ENCODE peak calls at places on chromosomes 13 and 19, in six cellular contexts. D, U, N, P, E and W are unnamed samples. For H3K36me3 and H3K4me1, the result is how much of the 10 kb centered on the place peaks cover.

GRCh38 chr13:67438465-67438864 is 208.3 kb upstream of the PCDH9 start:
- DNase-seq in D (no peak), U (no peak), N (no peak), P (peak), E (no peak), W (no peak)

GRCh38 chr13:108728370-108728769 is 99.0 kb downstream of the MYO16 start:
- DNase-seq in D (no peak), U (no peak), N (no peak), P (peak), E (no peak), W (peak)

GRCh38 chr13:79455331-79455730 is 25.6 kb upstream of the NDFIP2 start:
- DNase-seq in D (peak), U (no peak), N (no peak), P (peak), E (no peak), W (peak)

GRCh38 chr13:102768914-102769313 is 4.7 kb downstream of the TEX30 start:
- DNase-seq in D (no peak), U (no peak), N (no peak), P (no peak), E (no peak), W (no peak)

GRCh38 chr13:23980160-23980551 is 82.9 kb upstream of the C1QTNF9B start:
- DNase-seq in D (peak), U (peak), N (peak), P (peak), E (peak), W (peak)

GRCh38 chr19:2042485-2043268 is 8.4 kb downstream of the MKNK2 start:
- DNase-seq in D (no peak), U (no peak), N (peak), P (no peak), E (no peak), W (no peak)

GRCh38 chr19:1318678-1319471 is 33.2 kb downstream of the EFNA2 start:
- DNase-seq in D (no peak), U (no peak), N (no peak), P (no peak), E (no peak), W (peak)

GRCh38 chr19:31054430-31054829 is 294.8 kb downstream of the TSHZ3 start:
- DNase-seq in D (peak), U (no peak), N (no peak), P (peak), E (peak), W (peak)

GRCh38 chr13:41017153-41017552 is 2.0 kb downstream of the ELF1 start:
- DNase-seq in D (no peak), U (peak), N (no peak), P (no peak), E (peak), W (no peak)

DNA sequence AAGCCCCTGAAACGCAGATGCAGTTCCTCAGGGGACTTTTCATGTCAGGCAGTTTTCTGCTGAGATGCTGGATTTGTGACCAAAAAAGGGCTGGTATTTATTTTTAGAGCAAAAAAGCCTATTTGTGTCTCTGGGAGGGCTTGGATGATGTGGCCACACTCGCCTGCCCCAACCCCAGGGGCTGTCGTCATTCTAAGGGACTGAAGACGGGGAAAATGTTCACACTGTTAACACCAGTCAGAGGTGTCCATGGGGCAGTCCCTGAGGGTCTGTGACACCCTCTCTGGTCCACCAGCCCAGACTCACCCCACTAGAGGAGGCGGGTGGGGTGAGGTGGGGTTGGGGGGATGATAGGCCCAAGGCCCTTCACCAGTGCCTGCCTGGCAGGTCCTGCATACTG is 15.9 kb upstream of the EPHX3 start:
- DNase-seq in D (peak), U (no peak), N (no peak), P (no peak), E (no peak), W (no peak)
- H3K36me3 ChIP-seq in D (half or more), U (half or more), N (under half), P (under half), E (under half), W (under half)

DNA sequence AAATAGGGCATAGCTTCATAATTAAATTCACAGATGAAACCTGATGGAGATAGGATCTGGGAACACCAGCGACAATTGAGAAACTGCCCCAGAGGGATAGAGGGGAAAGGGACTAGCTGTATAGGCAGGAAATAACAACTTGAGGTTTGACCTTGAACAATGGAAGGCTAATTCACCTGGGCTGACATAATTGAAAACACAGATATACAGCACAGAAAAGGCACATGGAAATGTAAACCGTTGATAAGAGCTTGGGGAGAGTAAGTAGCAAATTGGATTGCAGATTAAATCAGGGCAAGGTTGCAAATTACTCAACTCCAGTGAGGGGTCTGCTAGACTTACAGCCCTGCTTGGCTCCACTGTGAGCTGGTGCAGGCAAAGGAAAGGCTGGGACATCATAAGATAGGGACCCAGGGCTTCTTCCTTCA is 246.7 kb downstream of the DLEU7 start:
- DNase-seq in D (no peak), U (no peak), N (no peak), P (peak), E (no peak), W (no peak)
- H3K4me1 ChIP-seq in D (under half), U (under half), N (under half), P (under half), E (under half), W (under half)

GRCh38 chr13:34897220-34897619 is 44.9 kb upstream of the NBEA start:
- DNase-seq in D (no peak), U (no peak), N (no peak), P (no peak), E (no peak), W (no peak)

GRCh38 chr13:34900288-34900739 is 41.8 kb upstream of the NBEA start:
- DNase-seq in D (no peak), U (no peak), N (no peak), P (peak), E (no peak), W (no peak)

GRCh38 chr13:34899888-34900287 is 42.2 kb upstream of the NBEA start:
- DNase-seq in D (no peak), U (no peak), N (no peak), P (peak), E (no peak), W (no peak)

GRCh38 chr13:34901577-34901976 is 40.5 kb upstream of the NBEA start:
- DNase-seq in D (no peak), U (no peak), N (no peak), P (peak), E (no peak), W (no peak)
- H3K36me3 ChIP-seq in D (under half), U (under half), N (under half), P (under half), E (under half), W (under half)

GRCh38 chr13:106262886-106263285 is 272.6 kb downstream of the EFNB2 start:
- DNase-seq in D (no peak), U (no peak), N (no peak), P (no peak), E (no peak), W (no peak)
- H3K4me1 ChIP-seq in D (under half), U (under half), N (under half), P (under half), E (under half), W (under half)

GRCh38 chr19:47680858-47681332 is 32.3 kb upstream of the EHD2 start:
- DNase-seq in D (no peak), U (no peak), N (no peak), P (no peak), E (no peak), W (no peak)

GRCh38 chr19:47679922-47680857 is 33.0 kb upstream of the EHD2 start:
- DNase-seq in D (no peak), U (no peak), N (no peak), P (no peak), E (no peak), W (no peak)

GRCh38 chr19:47682939-47683338 is 30.3 kb upstream of the EHD2 start:
- DNase-seq in D (peak), U (no peak), N (no peak), P (peak), E (no peak), W (no peak)

GRCh38 chr19:47681936-47682335 is 31.3 kb upstream of the EHD2 start:
- DNase-seq in D (no peak), U (no peak), N (no peak), P (no peak), E (no peak), W (no peak)

DNA sequence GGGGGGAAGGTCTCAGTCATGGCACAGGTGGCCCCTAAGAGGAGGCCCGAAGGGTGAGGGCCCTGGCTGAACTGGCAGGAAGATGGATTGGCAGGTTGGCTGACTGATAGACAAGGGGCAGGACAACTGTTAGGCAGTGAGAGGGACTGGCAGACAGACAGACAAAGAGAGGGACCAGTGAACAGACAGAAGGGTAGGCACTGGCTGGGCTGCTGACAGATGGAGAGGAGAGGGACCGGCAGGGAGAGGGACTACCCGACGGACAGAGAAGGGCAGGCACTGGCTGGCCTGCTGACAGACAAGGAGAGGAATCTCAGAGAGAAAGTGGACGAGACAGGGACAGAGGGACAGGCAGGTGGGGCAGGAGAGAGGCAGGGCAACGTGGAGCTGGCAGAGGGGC is 31.8 kb upstream of the EHD2 start:
- DNase-seq in D (no peak), U (no peak), N (no peak), P (no peak), E (no peak), W (no peak)
- H3K36me3 ChIP-seq in D (half or more), U (under half), N (under half), P (under half), E (under half), W (under half)